ENCODE peak calls at places on chromosomes 13 and 19, in five cellular contexts. A is IMR-90, C is neuronal stem cell, E is H9, X is mesenchymal stem cell. F is an unnamed sample.

GRCh38 chr13:27961227-27962085 is 7.7 kb downstream of the CDX2 start:
- DNase-seq in A (no peak), C (no peak), E (peak), X (no peak), F (no peak)

GRCh38 chr13:87884874-87885273 is 213.7 kb downstream of the SLITRK5 start:
- DNase-seq in A (peak), C (peak), E (peak), X (peak), F (no peak)

GRCh38 chr19:47723573-47723923 is 10.3 kb downstream of the EHD2 start:
- DNase-seq in A (peak), C (no peak), E (no peak), X (peak), F (no peak)

GRCh38 chr13:74641586-74641985 is 507.4 kb upstream of the KLF12 start:
- DNase-seq in A (peak), C (no peak), E (no peak), X (no peak), F (no peak)

GRCh38 chr19:49850487-49851342 is at the start of gene PTOV1:
- DNase-seq in A (peak), C (peak), E (peak), X (peak), F (peak)

GRCh38 chr13:24356837-24357236 is 47.5 kb downstream of the C1QTNF9 start:
- DNase-seq in A (no peak), C (no peak), E (no peak), X (no peak), F (no peak)

GRCh38 chr13:48448963-48449614 is 36.2 kb upstream of the LPAR6 start:
- DNase-seq in A (peak), C (no peak), E (no peak), X (peak), F (no peak)

GRCh38 chr13:30679483-30680330 is 55.6 kb upstream of the ALOX5AP start:
- DNase-seq in A (peak), C (no peak), E (peak), X (peak), F (no peak)

GRCh38 chr13:29753593-29754485 is 96.6 kb downstream of the UBL3 start:
- DNase-seq in A (peak), C (no peak), E (no peak), X (peak), F (peak)

GRCh38 chr19:35216833-35217707 is 11.5 kb downstream of the FAM187B start:
- DNase-seq in A (no peak), C (no peak), E (peak), X (no peak), F (no peak)

GRCh38 chr19:9972103-9972502 is 35.8 kb upstream of the OLFM2 start:
- DNase-seq in A (no peak), C (no peak), E (no peak), X (no peak), F (no peak)

GRCh38 chr13:29182216-29182615 is 362.1 kb downstream of the MTUS2 start:
- DNase-seq in A (no peak), C (no peak), E (no peak), X (no peak), F (no peak)

GRCh38 chr19:40144947-40145748 is 46.1 kb upstream of the MAP3K10 start:
- DNase-seq in A (no peak), C (no peak), E (no peak), X (no peak), F (no peak)

GRCh38 chr19:29404951-29405727 is 120.7 kb upstream of the VSTM2B start:
- DNase-seq in A (no peak), C (peak), E (peak), X (no peak), F (peak)

GRCh38 chr13:113639661-113640262 is 18.2 kb downstream of the ATP4B start:
- DNase-seq in A (no peak), C (no peak), E (no peak), X (no peak), F (no peak)

GRCh38 chr13:35961002-35961401 is 170.2 kb downstream of the DCLK1 start:
- DNase-seq in A (no peak), C (no peak), E (no peak), X (no peak), F (no peak)

GRCh38 chr19:49133621-49134454 is 14.5 kb downstream of the PPFIA3 start:
- DNase-seq in A (peak), C (no peak), E (peak), X (peak), F (no peak)

GRCh38 chr13:35164324-35164932 is 222.4 kb downstream of the NBEA start:
- DNase-seq in A (peak), C (peak), E (no peak), X (peak), F (no peak)

GRCh38 chr19:55258476-55258827 is 365 bp downstream of the PPP6R1 start:
- DNase-seq in A (no peak), C (no peak), E (no peak), X (peak), F (no peak)

GRCh38 chr19:58054792-58055482 is 4.1 kb upstream of the ZNF135 start:
- DNase-seq in A (peak), C (no peak), E (peak), X (no peak), F (peak)

GRCh38 chr19:29841209-29841558 is 29.4 kb downstream of the CCNE1 start:
- DNase-seq in A (no peak), C (no peak), E (no peak), X (peak), F (no peak)

GRCh38 chr19:13044160-13044853 is 49.0 kb downstream of the NFIX start:
- DNase-seq in A (peak), C (no peak), E (no peak), X (no peak), F (no peak)

GRCh38 chr13:55403887-55404487 is 1736.7 kb upstream of the PRR20A start:
- DNase-seq in A (no peak), C (no peak), E (no peak), X (no peak), F (no peak)

GRCh38 chr13:24700539-24700938 is 20.3 kb downstream of the ATP12A start:
- DNase-seq in A (no peak), C (no peak), E (no peak), X (no peak), F (no peak)

GRCh38 chr19:46141421-46141820 is 6.6 kb upstream of the IGFL2 start:
- DNase-seq in A (no peak), C (no peak), E (no peak), X (no peak), F (no peak)

GRCh38 chr19:35248310-35249145 is at the start of gene LSR:
- DNase-seq in A (no peak), C (peak), E (peak), X (no peak), F (peak)

GRCh38 chr19:51020988-51021651 is 1.6 kb upstream of the KLK10 start:
- DNase-seq in A (peak), C (peak), E (no peak), X (peak), F (no peak)

GRCh38 chr13:31896427-31896826 is 135.1 kb upstream of the FRY start:
- DNase-seq in A (peak), C (no peak), E (no peak), X (peak), F (no peak)

GRCh38 chr19:48249502-48250014 is 6.2 kb downstream of the CARD8 start:
- DNase-seq in A (no peak), C (no peak), E (no peak), X (peak), F (no peak)

GRCh38 chr13:112760440-112760839 is 70.6 kb downstream of the ATP11A start:
- DNase-seq in A (peak), C (no peak), E (no peak), X (no peak), F (no peak)

GRCh38 chr19:7251502-7251901 is 42.7 kb downstream of the INSR start:
- DNase-seq in A (no peak), C (no peak), E (no peak), X (no peak), F (no peak)

GRCh38 chr19:556611-557382 is 12.9 kb downstream of the GZMM start:
- DNase-seq in A (no peak), C (no peak), E (peak), X (no peak), F (no peak)
- H2AK5ac ChIP-seq in A (no peak), C (peak), E (no peak), X (no peak), F (no peak)

GRCh38 chr13:98576963-98577822 is at the start of gene STK24:
- DNase-seq in A (peak), C (peak), E (peak), X (peak), F (no peak)

GRCh38 chr13:98575009-98575866 is 1.7 kb downstream of the STK24 start:
- DNase-seq in A (no peak), C (no peak), E (no peak), X (peak), F (no peak)

GRCh38 chr13:98577823-98578285 is 947 bp upstream of the STK24 start:
- DNase-seq in A (no peak), C (peak), E (no peak), X (no peak), F (no peak)

GRCh38 chr13:98576215-98576945 is 527 bp downstream of the STK24 start:
- DNase-seq in A (no peak), C (peak), E (no peak), X (no peak), F (no peak)

DNA sequence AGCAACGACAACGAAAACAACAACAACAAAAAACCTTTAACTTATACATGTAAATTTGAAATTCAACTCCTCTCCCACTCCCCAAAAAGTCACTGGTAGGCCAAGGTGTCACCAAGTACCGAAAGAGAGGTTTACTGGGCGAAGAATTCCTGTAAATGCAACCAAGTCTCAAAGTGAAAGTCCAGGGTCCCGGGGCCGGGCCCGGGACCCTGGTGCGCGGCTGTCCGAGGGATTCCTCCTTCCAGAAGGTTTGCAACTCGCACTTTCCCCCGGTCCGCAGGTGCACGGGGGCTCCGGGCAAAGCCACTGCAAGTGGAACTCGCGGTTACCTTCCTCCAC is 1.1 kb downstream of the STK24 start:
- DNase-seq in A (no peak), C (no peak), E (no peak), X (no peak), F (no peak)
- H2AK5ac ChIP-seq in A (peak), C (peak), E (no peak), X (no peak), F (no peak)

DNA sequence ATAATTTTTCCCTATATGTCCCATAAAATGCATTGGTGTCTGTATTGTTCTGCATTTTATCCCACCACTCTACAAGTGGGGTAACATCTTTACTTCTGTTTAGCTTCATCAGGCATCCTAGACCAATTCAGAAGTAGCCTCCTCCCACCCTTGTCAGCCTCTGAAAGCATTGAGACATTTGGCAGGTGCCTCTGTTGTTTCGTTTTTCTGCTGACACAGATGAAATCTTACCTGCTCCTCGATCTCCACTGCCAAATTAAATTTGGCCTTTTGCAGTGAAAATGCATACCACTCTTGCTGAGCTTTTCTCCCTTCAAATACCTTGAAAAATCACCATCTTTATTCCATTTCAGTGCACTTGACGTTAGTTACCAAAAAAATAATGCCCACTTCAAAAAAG is 83.5 kb upstream of the STARD13 start:
- DNase-seq in A (no peak), C (no peak), E (no peak), X (no peak), F (no peak)
- H2AK5ac ChIP-seq in A (no peak), C (no peak), E (no peak), X (no peak), F (no peak)

DNA sequence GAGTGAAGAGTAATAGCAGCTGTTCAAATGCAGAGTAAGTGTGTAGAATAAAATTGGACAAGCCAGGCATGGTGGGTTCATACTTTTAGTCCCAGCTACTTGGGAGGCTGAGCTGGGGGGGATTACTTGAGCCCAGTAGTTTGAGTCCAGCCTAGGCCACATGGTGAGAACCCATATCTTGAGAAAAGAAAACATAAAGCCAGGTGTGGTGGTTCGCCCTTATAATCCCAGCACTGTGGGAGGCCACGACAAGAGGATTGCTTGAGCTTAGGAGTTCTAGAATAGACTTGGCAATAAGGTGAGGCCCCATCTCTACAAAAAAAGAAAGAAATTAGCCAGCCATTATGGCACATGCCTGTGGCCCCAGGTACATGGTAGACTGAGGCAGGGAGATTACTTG is 1241.1 kb downstream of the UQCRFS1 start:
- DNase-seq in A (no peak), C (no peak), E (no peak), X (no peak), F (no peak)
- H2AK5ac ChIP-seq in A (no peak), C (peak), E (no peak), X (peak), F (no peak)

DNA sequence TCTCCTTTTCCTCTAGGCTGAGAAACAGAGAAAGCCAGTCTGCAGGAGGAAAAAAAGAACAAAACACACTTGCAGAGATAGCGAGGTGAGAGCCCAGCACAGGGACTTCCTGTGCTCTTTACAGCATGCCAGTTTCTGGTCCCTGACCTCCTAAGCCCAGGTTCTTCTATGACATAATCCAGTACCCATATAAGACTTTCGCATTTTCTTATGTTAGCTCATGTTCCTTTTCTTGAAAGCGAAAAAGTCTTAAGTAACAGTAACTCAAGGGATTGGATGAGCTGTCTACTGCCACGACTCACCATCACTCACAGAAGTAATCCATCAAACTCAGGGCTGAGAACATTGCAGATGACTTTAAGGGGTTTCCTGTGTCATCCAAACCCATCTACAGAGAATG is 17.4 kb downstream of the CCDC70 start:
- DNase-seq in A (no peak), C (no peak), E (no peak), X (no peak), F (no peak)
- H2AK5ac ChIP-seq in A (no peak), C (no peak), E (no peak), X (no peak), F (no peak)

GRCh38 chr19:5563941-5564612 is 3.7 kb downstream of the TINCR start:
- DNase-seq in A (peak), C (no peak), E (no peak), X (peak), F (no peak)

GRCh38 chr19:5567360-5567970 is at the start of gene TINCR:
- DNase-seq in A (no peak), C (no peak), E (peak), X (no peak), F (peak)

GRCh38 chr19:5563008-5563431 is 4.7 kb downstream of the TINCR start:
- DNase-seq in A (no peak), C (no peak), E (peak), X (no peak), F (peak)

GRCh38 chr19:5562280-5562679 is 5.5 kb downstream of the TINCR start:
- DNase-seq in A (no peak), C (no peak), E (no peak), X (no peak), F (no peak)

GRCh38 chr19:5564930-5565329 is 2.8 kb downstream of the TINCR start:
- DNase-seq in A (no peak), C (no peak), E (no peak), X (no peak), F (no peak)
- H2AK5ac ChIP-seq in A (no peak), C (peak), E (no peak), X (no peak), F (no peak)

GRCh38 chr19:44313231-44313630 is 8.4 kb upstream of the ZNF235 start:
- DNase-seq in A (no peak), C (no peak), E (no peak), X (no peak), F (no peak)
- H2AK5ac ChIP-seq in A (no peak), C (no peak), E (no peak), X (no peak), F (no peak)

DNA sequence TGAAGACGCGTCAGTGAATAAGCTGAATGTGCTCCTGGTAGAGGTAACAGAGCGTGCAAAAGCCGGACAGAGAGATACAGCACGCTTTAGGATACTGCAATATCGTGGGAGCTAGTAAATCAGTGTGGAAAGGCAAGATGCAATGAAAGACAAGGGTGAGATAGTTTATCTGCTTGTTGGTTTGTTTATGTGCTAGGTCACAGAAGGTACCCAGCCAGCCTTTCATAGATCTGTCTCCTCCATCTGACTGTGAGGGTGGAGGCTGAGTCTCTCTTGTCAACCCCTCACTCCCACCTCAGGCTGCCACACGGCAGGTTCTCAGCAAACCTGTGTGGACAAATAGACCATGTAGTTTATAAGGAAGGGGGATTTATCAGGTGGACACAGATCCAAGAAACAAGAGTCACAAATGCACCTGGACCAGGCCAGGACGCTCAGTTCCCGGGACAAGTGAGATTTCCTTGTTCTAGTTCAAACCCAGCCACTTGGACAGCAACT is 971 bp upstream of the GIPC1 start:
- DNase-seq in A (no peak), C (no peak), E (no peak), X (no peak), F (no peak)
- H2AK5ac ChIP-seq in A (peak), C (peak), E (no peak), X (peak), F (peak)

GRCh38 chr19:19319725-19320361 is 466 bp downstream of the SUGP1 start:
- DNase-seq in A (no peak), C (no peak), E (no peak), X (no peak), F (no peak)

GRCh38 chr19:19324059-19324755 is 3.6 kb downstream of the MAU2 start:
- DNase-seq in A (no peak), C (no peak), E (no peak), X (no peak), F (no peak)

GRCh38 chr19:19316082-19316481 is 4.2 kb downstream of the SUGP1 start:
- DNase-seq in A (no peak), C (no peak), E (no peak), X (no peak), F (no peak)

GRCh38 chr19:19321143-19321577 is 531 bp downstream of the MAU2 start:
- DNase-seq in A (no peak), C (peak), E (peak), X (peak), F (peak)

GRCh38 chr19:19320362-19321142 is at the start of the genes MAU2 and SUGP1:
- DNase-seq in A (peak), C (peak), E (peak), X (peak), F (peak)
- H2AK5ac ChIP-seq in A (peak), C (peak), E (no peak), X (no peak), F (peak)

F was measured in H1.